ENCODE peak calls at places on chromosomes 4 and X, in four cellular contexts. N is K562, O is H1, L is GM12878. B is an unnamed sample.

GRCh38 chrX:82813671-82814078 is 694.4 kb upstream of the POU3F4 start:
- DNase-seq in N (no peak), O (no peak), L (no peak), B (peak)

GRCh38 chr4:3766207-3766790 is at the start of gene ADRA2C:
- DNase-seq in N (peak), O (peak), L (no peak), B (peak)

GRCh38 chr4:173214661-173215060 is 46.0 kb downstream of the GALNT7 start:
- DNase-seq in N (no peak), O (no peak), L (no peak), B (no peak)

GRCh38 chr4:185346975-185347601 is 48.6 kb downstream of the LRP2BP start:
- DNase-seq in N (no peak), O (no peak), L (no peak), B (no peak)

GRCh38 chr4:79232555-79232954 is 93.3 kb downstream of the NAA11 start:
- DNase-seq in N (no peak), O (no peak), L (no peak), B (no peak)

GRCh38 chr4:173269280-173269679 is 64.9 kb downstream of the HMGB2 start:
- DNase-seq in N (no peak), O (no peak), L (no peak), B (no peak)

GRCh38 chrX:154485150-154486051 is 1.0 kb downstream of the UBL4A start:
- DNase-seq in N (no peak), O (peak), L (no peak), B (no peak)

GRCh38 chrX:46381630-46382029 is 163.6 kb downstream of the ZNF674 start:
- DNase-seq in N (peak), O (peak), L (peak), B (peak)

GRCh38 chr4:1982124-1983052 is 26.4 kb downstream of the NELFA start:
- DNase-seq in N (no peak), O (no peak), L (no peak), B (no peak)

GRCh38 chr4:65798498-65799127 is 128.3 kb upstream of the EPHA5 start:
- DNase-seq in N (no peak), O (no peak), L (no peak), B (no peak)

GRCh38 chr4:27084685-27085356 is 224.2 kb downstream of the STIM2 start:
- DNase-seq in N (peak), O (peak), L (no peak), B (peak)
- TF ChIP-seq KDM1A in N (no peak), O (no peak), L (no peak), B (no peak)

DNA sequence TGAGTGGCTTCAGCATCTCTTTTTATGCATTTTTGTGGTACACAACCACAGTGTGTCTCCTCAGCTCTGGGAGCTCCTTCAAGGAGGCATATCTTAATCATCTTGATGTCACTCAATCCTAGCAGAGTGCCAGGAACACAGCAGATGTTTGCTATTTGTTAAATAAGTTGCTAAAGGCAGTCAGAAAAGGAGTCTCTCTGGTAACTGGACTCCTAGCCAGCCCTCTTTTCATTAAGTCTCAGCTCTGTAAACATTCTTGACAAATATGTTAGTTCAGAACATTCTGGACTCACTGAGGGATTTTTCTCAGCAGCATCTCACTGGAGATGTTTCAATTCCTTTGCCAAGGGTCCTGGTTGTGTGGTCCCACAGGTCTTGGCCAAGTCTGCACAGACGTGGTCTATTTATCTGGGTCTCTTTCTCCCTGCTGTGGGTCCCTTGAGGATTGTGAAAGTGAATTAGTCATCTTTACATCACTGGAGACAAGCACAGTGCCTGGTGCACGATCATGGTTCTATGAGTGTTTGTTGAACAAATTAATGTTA is 20.3 kb upstream of the FAM9C start:
- DNase-seq in N (no peak), O (no peak), L (no peak), B (peak)
- TF ChIP-seq KDM1A in N (no peak), O (no peak), L (no peak), B (no peak)

GRCh38 chrX:110146521-110146920 is 143.6 kb downstream of the TMEM164 start:
- DNase-seq in N (peak), O (peak), L (no peak), B (peak)
- TF ChIP-seq KDM1A in N (no peak), O (no peak), L (no peak), B (no peak)

DNA sequence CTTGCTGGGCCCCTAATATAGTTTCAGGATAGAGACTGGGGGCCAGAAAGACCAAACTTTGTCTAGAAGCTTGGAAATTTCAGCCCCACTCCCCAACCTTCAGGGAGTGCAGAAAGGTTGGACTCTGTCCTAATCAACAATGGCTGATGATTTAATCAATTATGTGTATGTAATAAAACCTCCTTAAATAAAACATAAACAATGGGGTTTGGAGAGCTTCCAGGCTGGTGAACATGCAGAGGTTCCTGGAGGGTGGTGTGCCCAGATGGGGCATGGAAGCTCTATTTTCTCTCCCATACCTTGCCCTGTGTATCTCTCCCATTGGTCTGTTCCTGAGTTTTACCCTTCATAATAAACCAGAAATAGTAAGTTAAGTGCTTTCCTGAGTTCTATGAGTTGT is 174.2 kb downstream of the GC start:
- DNase-seq in N (no peak), O (no peak), L (no peak), B (no peak)
- TF ChIP-seq KDM1A in N (no peak), O (no peak), L (no peak), B (no peak)

GRCh38 chr4:6916587-6917444 is 7.2 kb downstream of the TBC1D14 start:
- DNase-seq in N (peak), O (no peak), L (no peak), B (peak)
- TF ChIP-seq KDM1A in N (no peak), O (no peak), L (no peak), B (no peak)

GRCh38 chrX:66328950-66329596 is 165.0 kb downstream of the HEPH start:
- DNase-seq in N (no peak), O (no peak), L (no peak), B (no peak)
- TF ChIP-seq KDM1A in N (no peak), O (no peak), L (no peak), B (no peak)